ENCODE peak calls at places on chromosomes 6 and 20, in seven cellular contexts. X is endothelial cell of umbilical vein; L is lower lobe of right lung; V is CD8-positive, alpha-beta T cell; N is GM12878; R is H1; B is DND-41. K is an unnamed sample. For H3K4me1 and H3K36me3, the result is how much of the 10 kb centered on the place peaks cover.

GRCh38 chr6:10779076-10779475 is 31.5 kb downstream of the TMEM14B start:
- DNase-seq in L (no peak), R (no peak), V (no peak), N (no peak), B (no peak), X (no peak), K (no peak)

GRCh38 chr6:4055420-4056041 is 23.4 kb downstream of the FAM217A start:
- DNase-seq in R (no peak), X (peak), B (no peak), N (no peak), V (no peak), L (no peak), K (peak)

GRCh38 chr20:38033330-38034107 is at the start of the genes RPRD1B and TTI1:
- DNase-seq in V (peak), N (peak), X (peak), L (peak), B (peak), R (peak), K (peak)

GRCh38 chr20:35007891-35008290 is 52.2 kb downstream of the MYH7B start:
- DNase-seq in X (no peak), B (no peak), L (no peak), V (no peak), N (no peak), R (no peak), K (no peak)

GRCh38 chr20:3685341-3685740 is 3.5 kb upstream of the ADAM33 start:
- DNase-seq in N (no peak), X (no peak), R (no peak), V (no peak), L (no peak), B (no peak), K (no peak)

GRCh38 chr6:36578030-36578825 is 15.9 kb upstream of the SRSF3 start:
- DNase-seq in V (no peak), X (no peak), R (no peak), B (no peak), N (no peak), L (no peak), K (no peak)

GRCh38 chr6:118567974-118568373 is 19.9 kb downstream of the PLN start:
- DNase-seq in N (no peak), B (no peak), X (no peak), V (no peak), L (no peak), R (no peak), K (no peak)

GRCh38 chr6:108581932-108582500 is 21.3 kb downstream of the FOXO3 start:
- DNase-seq in N (no peak), X (no peak), L (no peak), B (no peak), R (no peak), V (no peak), K (no peak)

GRCh38 chr20:45450097-45450818 is 19.3 kb upstream of the WFDC2 start:
- DNase-seq in V (no peak), R (no peak), N (no peak), X (peak), L (no peak), B (peak), K (peak)

GRCh38 chr6:11410539-11411307 is 126.8 kb upstream of the TMEM170B start:
- DNase-seq in V (no peak), L (no peak), X (peak), R (no peak), B (no peak), N (peak), K (no peak)

GRCh38 chr6:112356994-112357393 is 9.9 kb downstream of the RFPL4B start:
- DNase-seq in B (no peak), N (no peak), L (no peak), X (no peak), R (no peak), V (no peak), K (no peak)

GRCh38 chr20:23459431-23460112 is 6.9 kb upstream of the CST11 start:
- DNase-seq in B (no peak), R (no peak), X (no peak), V (no peak), N (no peak), L (no peak), K (no peak)

GRCh38 chr20:58661298-58662141 is 10.4 kb downstream of the STX16 start:
- DNase-seq in R (peak), X (peak), B (peak), N (no peak), L (no peak), V (peak), K (no peak)

GRCh38 chr6:161498359-161498758 is 224.5 kb upstream of the AGPAT4 start:
- DNase-seq in B (no peak), X (no peak), L (no peak), V (no peak), N (no peak), R (peak), K (no peak)

GRCh38 chr6:26033132-26033941 is 53.9 kb upstream of the HFE start:
- DNase-seq in L (peak), X (peak), N (peak), R (peak), B (peak), V (peak), K (peak)

GRCh38 chr6:163260111-163260895 is 154.2 kb upstream of the QKI start:
- DNase-seq in L (no peak), N (no peak), V (no peak), B (no peak), X (peak), R (peak), K (no peak)

GRCh38 chr6:16187185-16187584 is 51.2 kb upstream of the GMPR start:
- DNase-seq in N (no peak), V (no peak), R (no peak), X (no peak), B (no peak), L (no peak), K (no peak)

GRCh38 chr20:48760403-48760889 is 67.4 kb downstream of the PREX1 start:
- DNase-seq in R (no peak), N (no peak), B (peak), X (peak), V (peak), L (no peak), K (peak)

GRCh38 chr6:104771258-104771832 is 88.4 kb downstream of the HACE1 start:
- DNase-seq in X (peak), N (no peak), V (no peak), L (no peak), B (no peak), R (no peak), K (peak)

GRCh38 chr20:36279362-36279761 is 26.8 kb upstream of the DLGAP4 start:
- DNase-seq in R (no peak), B (no peak), N (no peak), X (no peak), V (no peak), L (no peak), K (no peak)

GRCh38 chr6:11585426-11586016 is 48.0 kb downstream of the TMEM170B start:
- DNase-seq in V (no peak), X (peak), L (no peak), B (no peak), N (peak), R (no peak), K (peak)

GRCh38 chr6:24802271-24803059 is 3.7 kb upstream of the ARMH2 start:
- DNase-seq in X (no peak), R (no peak), L (no peak), B (no peak), N (no peak), V (no peak), K (no peak)

GRCh38 chr6:138654715-138655634 is 118.6 kb upstream of the CCDC28A start:
- DNase-seq in V (no peak), N (peak), R (no peak), X (peak), B (no peak), L (no peak), K (no peak)

GRCh38 chr6:56551409-56552120 is 91.1 kb downstream of the DST start:
- DNase-seq in B (no peak), N (no peak), X (no peak), V (no peak), R (no peak), L (no peak), K (no peak)

GRCh38 chr6:16504608-16505007 is 256.7 kb downstream of the ATXN1 start:
- DNase-seq in L (no peak), N (no peak), V (no peak), R (no peak), X (no peak), B (no peak), K (no peak)

GRCh38 chr6:36224918-36225461 is 28.4 kb downstream of the BRPF3 start:
- DNase-seq in X (peak), L (no peak), N (no peak), V (no peak), B (no peak), R (no peak), K (no peak)

GRCh38 chr6:524803-525202 is 132.1 kb downstream of the HUS1B start:
- DNase-seq in R (no peak), X (no peak), V (peak), L (no peak), B (no peak), N (no peak), K (no peak)

GRCh38 chr6:116239856-116240255 is 14.0 kb downstream of the TSPYL4 start:
- DNase-seq in B (no peak), V (no peak), N (no peak), L (no peak), X (no peak), R (no peak), K (no peak)

GRCh38 chr6:140572867-140573266 is 1198.4 kb upstream of the CITED2 start:
- DNase-seq in X (no peak), R (no peak), L (no peak), B (no peak), V (no peak), N (no peak), K (no peak)

GRCh38 chr6:43275782-43276179 is 22.3 kb upstream of the SLC22A7 start:
- DNase-seq in V (no peak), B (no peak), N (no peak), X (no peak), L (no peak), R (no peak), K (no peak)

GRCh38 chr6:117449549-117450439 is 24.1 kb upstream of the ROS1 start:
- DNase-seq in B (peak), X (peak), R (peak), N (peak), V (peak), L (no peak), K (peak)

GRCh38 chr20:59788811-59789210 is 144.6 kb downstream of the SYCP2 start:
- DNase-seq in B (no peak), X (no peak), R (no peak), L (no peak), N (no peak), V (no peak), K (no peak)

GRCh38 chr6:1135726-1136414 is 176.0 kb upstream of the FOXQ1 start:
- DNase-seq in B (no peak), N (no peak), R (no peak), L (no peak), V (no peak), X (no peak), K (no peak)

GRCh38 chr20:31260326-31260932 is 3.0 kb downstream of the DEFB115 start:
- DNase-seq in R (no peak), N (no peak), L (no peak), V (no peak), X (no peak), B (peak), K (peak)

GRCh38 chr6:16369108-16369507 is 130.7 kb downstream of the GMPR start:
- DNase-seq in V (no peak), X (no peak), N (no peak), L (no peak), R (no peak), B (no peak), K (no peak)

GRCh38 chr6:27720607-27721580 is 191.3 kb downstream of the OR2B2 start:
- DNase-seq in R (peak), B (no peak), L (no peak), V (no peak), N (no peak), X (peak), K (peak)

GRCh38 chr6:90458353-90459224 is 128.3 kb downstream of the MAP3K7 start:
- DNase-seq in V (peak), X (no peak), R (no peak), L (no peak), N (no peak), B (peak), K (no peak)

GRCh38 chr20:50434653-50435396 is 75.4 kb upstream of the PTPN1 start:
- DNase-seq in B (no peak), L (no peak), X (no peak), N (no peak), R (no peak), V (no peak), K (no peak)
- TF ChIP-seq CTCF in B (no peak), L (no peak), X (no peak), N (no peak), R (no peak), V (no peak), K (no peak)

GRCh38 chr6:18327621-18328548 is 59.3 kb upstream of the RNF144B start:
- DNase-seq in L (peak), N (no peak), B (no peak), R (peak), X (peak), V (no peak), K (no peak)
- H3K4me1 ChIP-seq in L (under half), N (under half), B (under half), R (under half), X (under half), V (under half), K (under half)

DNA sequence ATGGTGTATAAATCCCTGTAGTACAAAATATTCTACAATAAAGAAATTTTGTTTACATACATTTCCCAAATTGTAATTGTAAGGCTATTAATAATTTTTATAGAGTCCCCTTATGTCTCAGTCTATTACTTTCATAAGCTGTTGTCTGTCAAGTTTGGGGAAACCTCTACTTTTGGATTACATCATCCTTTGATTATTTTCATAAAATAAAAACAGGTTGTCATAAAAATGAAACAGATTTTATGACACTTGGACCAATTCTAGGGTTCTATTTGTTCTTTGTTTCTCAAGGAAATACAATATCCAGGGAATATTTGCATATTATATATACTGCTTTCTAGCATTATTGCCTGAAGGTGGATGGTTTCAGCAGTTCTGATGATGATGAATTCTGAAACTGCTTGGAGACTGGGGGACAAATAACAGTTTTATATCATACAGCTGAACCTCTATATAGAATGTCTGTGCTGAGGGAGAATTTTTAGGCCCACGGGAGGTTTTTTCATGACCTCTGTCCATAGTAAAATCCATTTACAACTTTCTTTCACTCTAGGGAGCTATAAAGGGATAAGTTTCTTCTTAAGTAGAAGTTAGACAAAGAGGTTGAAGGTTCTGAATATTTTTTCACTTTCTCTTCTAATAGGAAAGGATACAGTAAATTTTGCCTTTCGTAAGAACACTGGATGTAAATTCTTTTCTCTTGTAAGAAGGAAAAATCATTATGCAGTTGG is 57.9 kb downstream of the CD2AP start:
- DNase-seq in R (no peak), N (no peak), V (no peak), B (no peak), L (no peak), X (no peak), K (no peak)
- H3K36me3 ChIP-seq in R (under half), N (under half), V (under half), B (under half), L (under half), X (under half), K (under half)

GRCh38 chr20:7029005-7029404 is 261.5 kb downstream of the BMP2 start:
- DNase-seq in R (no peak), V (no peak), B (no peak), X (no peak), L (no peak), N (no peak), K (no peak)

GRCh38 chr20:7025635-7026034 is 258.1 kb downstream of the BMP2 start:
- DNase-seq in X (no peak), V (no peak), N (no peak), R (no peak), B (no peak), L (no peak), K (no peak)

DNA sequence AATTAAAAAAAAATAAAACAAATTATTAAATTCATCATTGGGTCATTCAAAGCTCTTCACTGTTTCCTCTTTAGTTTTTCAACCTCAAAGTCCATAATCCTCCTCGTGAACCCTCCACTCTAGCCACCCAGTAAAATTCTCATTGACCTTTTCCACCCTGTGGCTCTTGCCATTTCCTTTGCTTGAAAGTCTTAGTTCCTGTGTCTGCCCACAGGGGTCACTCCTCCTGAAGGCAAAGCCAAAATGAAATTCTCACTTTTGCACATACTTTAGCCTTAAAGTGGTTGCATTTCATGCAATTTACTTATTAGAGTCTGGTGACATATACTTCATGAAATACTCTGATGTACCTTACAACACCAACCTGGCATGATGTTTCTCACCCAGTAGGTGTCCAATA is 263.7 kb downstream of the BMP2 start:
- DNase-seq in B (no peak), L (no peak), R (no peak), V (no peak), X (no peak), N (no peak), K (no peak)
- TF ChIP-seq CTCF in B (peak), L (peak), R (peak), V (no peak), X (peak), N (peak), K (no peak)

GRCh38 chr20:62818592-62819493 is 2.0 kb downstream of the COL9A3 start:
- DNase-seq in R (no peak), N (no peak), V (no peak), B (no peak), L (no peak), X (peak), K (no peak)
- H3K4me1 ChIP-seq in R (under half), N (under half), V (under half), B (under half), L (under half), X (under half), K (half or more)

DNA sequence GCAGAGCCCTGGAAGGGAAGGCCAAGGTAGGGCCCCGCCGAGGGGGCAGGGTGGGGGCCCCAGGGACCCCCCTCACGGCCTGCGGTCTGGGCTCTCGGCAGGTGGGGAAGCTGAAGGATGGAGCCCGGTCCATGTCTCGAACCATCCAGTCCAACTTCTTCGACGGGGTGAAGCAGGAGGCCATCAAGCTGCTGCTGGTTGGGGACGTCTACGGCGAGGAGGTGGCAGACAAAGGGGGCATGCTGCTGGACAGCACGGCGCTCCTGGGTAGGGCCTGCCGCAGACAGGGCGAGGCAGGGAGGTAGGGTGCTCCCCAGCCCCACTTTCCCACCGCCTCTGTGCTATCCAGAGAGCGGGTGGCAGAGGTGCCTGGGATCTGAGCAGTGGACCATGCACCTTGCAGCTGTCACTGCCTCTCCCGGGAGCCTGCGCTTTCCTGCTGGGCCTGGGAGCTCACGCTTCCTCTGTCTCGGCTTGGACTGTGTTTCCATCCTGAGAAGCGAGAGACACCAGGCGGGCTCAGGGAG is 83.1 kb downstream of the SYNJ2 start:
- DNase-seq in V (no peak), B (no peak), R (no peak), N (no peak), L (no peak), X (no peak), K (no peak)
- H3K36me3 ChIP-seq in V (under half), B (half or more), R (under half), N (under half), L (under half), X (under half), K (under half)

K was measured in Panc1.